ENCODE peak calls at places on chromosomes 7 and 10, in nine cellular contexts. D is left ventricle myocardium inferior, C is K562, B is PC-9, Z is neuronal stem cell, F is suprapubic skin, N is cardiac muscle cell, U is thoracic aorta, W is astrocyte. Y is an unnamed sample. For H3K9me3 and H3K4me1, the result is how much of the 10 kb centered on the place peaks cover.

GRCh38 chr10:114970515-114970914 is 32.5 kb downstream of the TRUB1 start:
- DNase-seq in D (no peak), C (no peak), B (no peak), Z (peak), F (no peak), N (peak), U (no peak), W (no peak), Y (no peak)

GRCh38 chr7:4164556-4164955 is 517.5 kb upstream of the FOXK1 start:
- DNase-seq in D (no peak), C (no peak), B (peak), Z (no peak), F (no peak), N (peak), U (no peak), W (no peak), Y (no peak)

GRCh38 chr7:34224259-34224658 is 318.9 kb downstream of the BMPER start:
- DNase-seq in D (no peak), C (no peak), B (no peak), Z (no peak), F (no peak), N (no peak), U (no peak), W (no peak), Y (no peak)

GRCh38 chr7:82312646-82313045 is 130.9 kb downstream of the CACNA2D1 start:
- DNase-seq in D (no peak), C (no peak), B (no peak), Z (no peak), F (no peak), N (no peak), U (no peak), W (no peak), Y (no peak)

GRCh38 chr10:986881-987634 is 1.2 kb upstream of the GTPBP4 start:
- DNase-seq in D (no peak), C (no peak), B (peak), Z (no peak), F (no peak), N (no peak), U (no peak), W (peak), Y (no peak)

GRCh38 chr10:89867964-89868363 is 166.6 kb downstream of the KIF20B start:
- DNase-seq in D (no peak), C (no peak), B (no peak), Z (no peak), F (no peak), N (no peak), U (no peak), W (peak), Y (no peak)

GRCh38 chr10:13527864-13528137 is 1.0 kb downstream of the BEND7 start:
- DNase-seq in D (no peak), C (no peak), B (no peak), Z (no peak), F (no peak), N (no peak), U (no peak), W (no peak), Y (no peak)

GRCh38 chr7:70614237-70614984 is 517.5 kb upstream of the GALNT17 start:
- DNase-seq in D (peak), C (no peak), B (no peak), Z (no peak), F (peak), N (peak), U (peak), W (peak), Y (peak)

GRCh38 chr7:768881-769504 is 41.9 kb upstream of the PRKAR1B start:
- DNase-seq in D (peak), C (peak), B (no peak), Z (peak), F (no peak), N (peak), U (no peak), W (no peak), Y (peak)

GRCh38 chr7:95104739-95105138 is 197.3 kb downstream of the PPP1R9A start:
- DNase-seq in D (no peak), C (no peak), B (no peak), Z (no peak), F (no peak), N (no peak), U (no peak), W (peak), Y (no peak)

DNA sequence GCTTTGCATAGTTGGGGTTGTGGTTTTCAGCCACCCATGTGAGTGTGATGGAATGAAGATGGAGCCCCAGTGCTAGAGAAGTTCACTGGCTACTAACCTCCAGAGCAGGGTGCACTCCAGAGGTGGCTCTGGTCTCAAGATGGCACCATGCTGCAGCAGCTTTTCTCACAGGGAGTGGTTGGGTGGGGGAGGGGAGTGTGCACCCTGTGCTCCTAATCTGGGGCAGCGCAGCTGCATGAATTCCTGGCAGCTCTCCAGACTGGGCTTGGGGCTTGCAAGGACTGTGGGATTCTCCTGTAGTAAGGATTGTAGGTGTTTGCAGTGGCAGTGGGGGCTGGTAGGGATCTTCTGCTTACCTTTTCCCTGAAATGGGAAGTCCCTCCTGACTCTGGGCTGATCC is 23.7 kb downstream of the PHTF2 start:
- DNase-seq in D (no peak), C (peak), B (no peak), Z (no peak), F (no peak), N (no peak), U (no peak), W (no peak), Y (peak)
- H3K9me3 ChIP-seq in D (half or more), C (under half), B (under half), Z (under half), F (under half), N (under half), U (under half), W (under half), Y (under half)

GRCh38 chr7:118858651-118859149 is 634.2 kb downstream of the ANKRD7 start:
- DNase-seq in D (no peak), C (no peak), B (no peak), Z (no peak), F (no peak), N (no peak), U (no peak), W (no peak), Y (peak)
- H3K4me3 ChIP-seq in D (no peak), C (no peak), B (no peak), Z (no peak), F (peak), N (no peak), U (no peak), W (no peak), Y (no peak)

GRCh38 chr10:30759423-30759822 is 129.9 kb upstream of the LYZL2 start:
- DNase-seq in D (no peak), C (no peak), B (no peak), Z (no peak), F (no peak), N (no peak), U (no peak), W (no peak), Y (no peak)
- H3K4me1 ChIP-seq in D (under half), C (under half), B (under half), Z (under half), F (under half), N (under half), U (under half), W (under half), Y (under half)

DNA sequence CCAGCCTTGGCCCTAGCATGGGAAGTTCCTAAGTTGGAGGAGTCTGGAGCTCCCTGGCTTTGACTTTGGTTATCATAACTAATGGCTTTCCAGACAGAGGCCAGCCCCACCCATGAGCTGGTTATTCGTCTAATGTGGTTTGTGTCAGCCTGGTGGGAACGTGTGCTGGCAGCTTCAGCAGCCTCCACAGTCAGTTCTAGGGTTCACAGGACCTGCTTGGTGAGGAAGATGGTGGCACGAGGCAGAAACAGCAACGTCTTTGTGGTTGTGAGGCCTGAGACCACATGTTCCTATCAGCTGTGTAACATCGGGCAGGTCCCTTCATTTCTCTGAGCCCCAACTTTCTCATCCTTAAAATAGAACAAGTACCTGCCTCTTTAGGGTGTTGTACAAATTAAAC is 103.0 kb downstream of the PAXIP1 start:
- DNase-seq in D (no peak), C (no peak), B (no peak), Z (no peak), F (no peak), N (no peak), U (no peak), W (no peak), Y (no peak)
- H3K9me3 ChIP-seq in D (under half), C (under half), B (under half), Z (under half), F (under half), N (under half), U (under half), W (under half), Y (under half)

DNA sequence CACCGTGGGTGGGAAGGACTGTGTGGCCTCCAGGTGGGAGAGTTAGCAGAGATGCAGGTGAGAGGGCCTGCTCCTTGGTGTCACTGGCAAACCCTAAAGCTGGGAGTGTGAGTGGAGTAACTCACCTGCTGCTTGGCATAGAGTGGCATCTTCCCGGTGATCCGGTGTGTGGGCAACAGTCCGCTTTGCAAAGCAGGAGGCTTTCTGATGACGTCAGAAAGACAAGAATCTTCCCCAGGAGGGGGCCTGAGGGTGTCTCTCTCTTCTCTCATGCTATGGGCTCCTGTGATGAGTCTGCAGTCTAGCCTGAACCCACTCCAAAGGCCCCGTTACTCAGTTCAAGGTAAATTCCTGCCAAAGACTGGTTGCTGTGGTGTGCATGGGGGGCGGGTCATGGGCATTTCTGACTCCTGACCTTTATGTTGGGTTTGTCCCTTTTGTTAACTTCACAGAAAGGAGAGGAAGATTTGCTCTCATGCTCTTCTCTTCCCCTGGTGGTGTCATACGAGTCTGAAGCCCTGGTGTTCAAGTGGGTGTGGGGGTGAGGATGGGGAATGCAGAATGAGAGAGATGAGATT is 187.9 kb downstream of the GATA3 start:
- DNase-seq in D (no peak), C (no peak), B (no peak), Z (no peak), F (no peak), N (peak), U (no peak), W (no peak), Y (no peak)
- H3K4me3 ChIP-seq in D (no peak), C (no peak), B (no peak), Z (no peak), F (no peak), N (no peak), U (no peak), W (no peak), Y (no peak)

DNA sequence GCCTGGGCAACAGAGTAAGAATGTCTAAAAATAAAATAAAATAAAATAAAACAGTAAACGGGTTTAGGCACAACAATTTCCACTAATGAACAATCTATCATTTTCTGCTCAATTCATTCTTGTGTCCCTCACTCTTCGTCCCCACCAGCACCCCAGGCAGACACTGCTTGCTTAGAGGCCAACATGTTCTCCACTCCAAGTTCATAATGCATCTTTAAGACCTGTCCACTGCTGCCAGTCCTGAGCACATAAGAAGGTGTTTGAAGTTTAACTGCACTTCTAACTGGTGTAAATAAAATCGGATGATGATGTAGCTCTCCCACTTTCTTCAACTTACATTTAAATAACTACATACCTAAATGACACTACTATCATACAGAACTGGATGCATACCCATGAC is 13.2 kb downstream of the PDLIM1 start:
- DNase-seq in D (no peak), C (no peak), B (no peak), Z (no peak), F (no peak), N (no peak), U (no peak), W (no peak), Y (no peak)
- H3K4me1 ChIP-seq in D (half or more), C (under half), B (under half), Z (under half), F (half or more), N (under half), U (half or more), W (half or more), Y (under half)

GRCh38 chr7:158255156-158255555 is 332.5 kb downstream of the PTPRN2 start:
- DNase-seq in D (no peak), C (no peak), B (no peak), Z (no peak), F (peak), N (no peak), U (no peak), W (no peak), Y (no peak)

GRCh38 chr7:158255558-158255957 is 332.1 kb downstream of the PTPRN2 start:
- DNase-seq in D (no peak), C (no peak), B (no peak), Z (no peak), F (no peak), N (no peak), U (no peak), W (no peak), Y (no peak)

GRCh38 chr7:158251061-158251965 is 336.3 kb downstream of the PTPRN2 start:
- DNase-seq in D (no peak), C (no peak), B (no peak), Z (no peak), F (no peak), N (no peak), U (no peak), W (no peak), Y (no peak)

GRCh38 chr7:158252081-158252836 is 335.4 kb downstream of the PTPRN2 start:
- DNase-seq in D (no peak), C (no peak), B (no peak), Z (no peak), F (peak), N (no peak), U (no peak), W (no peak), Y (no peak)

DNA sequence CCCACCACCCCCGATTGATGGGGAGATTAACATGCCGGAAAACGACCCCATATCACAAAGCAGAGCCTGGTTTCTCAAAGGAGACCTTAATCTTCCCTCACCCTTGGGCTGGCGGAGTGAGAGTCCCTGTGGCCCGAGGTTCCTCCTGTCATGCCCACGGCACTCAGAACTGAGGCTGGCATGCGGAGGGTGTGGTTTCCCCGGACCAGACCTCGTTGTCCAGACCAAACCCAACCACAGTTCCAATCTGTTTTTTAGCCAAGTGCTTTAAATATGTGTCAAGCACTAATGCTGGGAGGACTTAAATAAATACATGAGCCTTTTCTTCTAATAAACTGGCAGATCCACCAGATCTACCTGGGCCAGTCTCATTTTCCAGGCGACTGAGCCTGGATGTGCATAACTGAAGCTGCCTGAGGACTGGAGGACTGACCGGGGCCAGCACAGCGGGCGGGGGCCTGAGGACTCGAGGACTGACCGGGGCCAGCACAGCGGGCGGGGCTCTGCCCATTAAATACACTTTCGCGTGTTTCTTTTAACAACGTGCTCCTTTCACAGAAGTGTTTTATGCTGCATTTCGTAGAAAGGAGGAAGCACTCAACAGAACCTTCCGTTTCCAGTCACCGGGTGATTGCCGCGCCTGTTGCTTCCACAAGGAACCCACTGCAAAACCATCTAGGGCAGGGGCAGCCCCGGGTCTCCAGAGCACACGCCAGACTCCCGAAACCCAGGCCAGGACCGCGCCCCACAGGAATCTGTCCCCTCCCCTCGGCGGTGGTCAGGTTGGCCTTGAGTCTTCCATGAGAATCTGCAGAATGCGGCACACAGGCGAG is 334.6 kb downstream of the PTPRN2 start:
- DNase-seq in D (no peak), C (no peak), B (no peak), Z (no peak), F (peak), N (no peak), U (no peak), W (no peak), Y (no peak)
- H3K9me3 ChIP-seq in D (under half), C (under half), B (under half), Z (under half), F (under half), N (under half), U (under half), W (under half), Y (under half)

GRCh38 chr10:12195281-12195602 is 449 bp downstream of the NUDT5 start:
- DNase-seq in D (no peak), C (no peak), B (no peak), Z (no peak), F (no peak), N (peak), U (no peak), W (no peak), Y (no peak)
- H3K4me3 ChIP-seq in D (peak), C (peak), B (peak), Z (peak), F (peak), N (peak), U (peak), W (peak), Y (peak)

GRCh38 chr10:59397971-59398370 is 35.6 kb upstream of the FAM13C start:
- DNase-seq in D (no peak), C (no peak), B (no peak), Z (no peak), F (no peak), N (no peak), U (no peak), W (no peak), Y (no peak)
- H3K4me1 ChIP-seq in D (under half), C (under half), B (under half), Z (under half), F (under half), N (under half), U (under half), W (under half), Y (under half)

Y was measured in right cardiac atrium.